ENCODE peak calls at places on chromosomes 11 and 22, in five cellular contexts. Z, O, R, D and H are unnamed samples.

GRCh38 chr11:65944191-65944590 is 1.1 kb upstream of the TSGA10IP start:
- DNase-seq in Z (no peak), O (no peak), R (no peak), D (no peak), H (no peak)

GRCh38 chr11:198236-198806 is 5.4 kb downstream of the SCGB1C1 start:
- DNase-seq in Z (no peak), O (no peak), R (no peak), D (peak; percentile 17), H (no peak)

GRCh38 chr11:60777572-60777971 is 7.6 kb upstream of the MS4A10 start:
- DNase-seq in Z (no peak), O (no peak), R (peak; percentile 56), D (peak; percentile 52), H (no peak)

GRCh38 chr22:42939941-42940653 is 74.9 kb downstream of the PACSIN2 start:
- DNase-seq in Z (no peak), O (no peak), R (peak; percentile 55), D (no peak), H (no peak)

GRCh38 chr22:46355369-46355995 is 20.0 kb downstream of the TRMU start:
- DNase-seq in Z (peak; percentile 84), O (peak; percentile 40), R (no peak), D (peak; percentile 75), H (peak; percentile 45)

GRCh38 chr11:44306469-44307244 is 3.3 kb downstream of the ALX4 start:
- DNase-seq in Z (peak; percentile 40), O (no peak), R (no peak), D (no peak), H (no peak)

GRCh38 chr11:64919627-64920026 is 2.6 kb upstream of the ATG2A start:
- DNase-seq in Z (no peak), O (no peak), R (no peak), D (no peak), H (no peak)

GRCh38 chr22:22894740-22895731 is 7.4 kb downstream of the IGLL5 start:
- DNase-seq in Z (no peak), O (no peak), R (no peak), D (no peak), H (no peak)

GRCh38 chr22:42131562-42131961 is 952 bp upstream of the CYP2D6 start:
- DNase-seq in Z (no peak), O (no peak), R (no peak), D (no peak), H (no peak)

GRCh38 chr11:2376751-2377451 is at the start of gene CD81:
- DNase-seq in Z (peak; percentile 94), O (peak; percentile 52), R (no peak), D (peak; percentile 62), H (peak; percentile 68)